ENCODE peak calls at places on chromosomes 12 and 14, in eight cellular contexts. Q, I, D, Y, M, C, T and K are unnamed samples.

GRCh38 chr14:58297412-58297761 is 968 bp upstream of the ARID4A start:
- DNase-seq in T (no peak), C (no peak), Y (no peak), Q (peak), D (no peak), I (peak), M (peak), K (no peak)

GRCh38 chr14:99884834-99885648 is 91.8 kb downstream of the EML1 start:
- DNase-seq in Y (no peak), I (peak), M (peak), Q (peak), D (no peak), C (peak), T (peak), K (no peak)

GRCh38 chr14:70416717-70417349 is at the start of gene SYNJ2BP:
- DNase-seq in M (peak), C (peak), I (peak), Q (peak), Y (peak), T (peak), D (peak), K (peak)

GRCh38 chr12:29882771-29883315 is 99.1 kb upstream of the TMTC1 start:
- DNase-seq in Y (no peak), D (no peak), Q (no peak), M (no peak), C (no peak), T (no peak), I (no peak), K (no peak)

GRCh38 chr14:46344327-46344937 is 307.1 kb downstream of the RPL10L start:
- DNase-seq in T (peak), C (peak), M (no peak), Y (peak), D (no peak), Q (peak), I (peak), K (no peak)

GRCh38 chr12:28512876-28513275 is 322.6 kb downstream of the CCDC91 start:
- DNase-seq in C (no peak), T (no peak), D (no peak), Q (no peak), Y (no peak), I (no peak), M (no peak), K (no peak)

GRCh38 chr14:63893701-63894458 is 41.1 kb downstream of the SYNE2 start:
- DNase-seq in Q (peak), I (peak), M (no peak), C (peak), D (no peak), Y (no peak), T (peak), K (no peak)

GRCh38 chr12:132486168-132486567 is 3.8 kb upstream of the FBRSL1 start:
- DNase-seq in T (no peak), M (no peak), I (no peak), C (no peak), Y (no peak), Q (no peak), D (no peak), K (no peak)

GRCh38 chr12:22981711-22982110 is 356.7 kb downstream of the ETNK1 start:
- DNase-seq in Y (no peak), C (peak), T (peak), M (no peak), Q (peak), D (no peak), I (peak), K (no peak)

GRCh38 chr14:50999726-51000125 is 55.4 kb upstream of the PYGL start:
- DNase-seq in Q (peak), T (no peak), Y (no peak), D (no peak), M (no peak), I (no peak), C (no peak), K (no peak)

GRCh38 chr12:75528272-75528671 is 16.9 kb upstream of the KRR1 start:
- DNase-seq in Q (no peak), Y (no peak), I (no peak), C (no peak), D (no peak), T (no peak), M (no peak), K (no peak)

GRCh38 chr14:103628221-103628683 is 759 bp upstream of the KLC1 start:
- DNase-seq in D (peak), C (peak), Y (peak), I (peak), T (peak), M (peak), Q (peak), K (peak)

GRCh38 chr12:56158926-56159461 is 835 bp downstream of the MYL6 start:
- DNase-seq in M (peak), Q (peak), T (peak), D (no peak), I (peak), C (peak), Y (peak), K (peak)

GRCh38 chr12:113980537-113981337 is 14.6 kb upstream of the RBM19 start:
- DNase-seq in C (peak), Y (peak), D (peak), Q (peak), M (peak), T (peak), I (peak), K (peak)

GRCh38 chr12:46465307-46465706 is 92.7 kb upstream of the SLC38A2 start:
- DNase-seq in T (no peak), M (no peak), C (no peak), I (no peak), D (no peak), Y (no peak), Q (no peak), K (no peak)

GRCh38 chr14:73238262-73238852 is 1.1 kb downstream of the PAPLN start:
- DNase-seq in I (peak), T (peak), Y (no peak), Q (peak), M (peak), D (no peak), C (peak), K (no peak)

GRCh38 chr12:119870462-119870861 is 6.7 kb downstream of the CIT start:
- DNase-seq in I (no peak), C (peak), D (no peak), T (no peak), M (no peak), Q (no peak), Y (no peak), K (no peak)

GRCh38 chr14:94142247-94142646 is 12.8 kb upstream of the IFI27L2 start:
- DNase-seq in Y (no peak), I (no peak), C (no peak), Q (no peak), D (no peak), M (no peak), T (no peak), K (no peak)

GRCh38 chr14:51087024-51087423 is 7.9 kb downstream of the TRIM9 start:
- DNase-seq in Y (no peak), Q (peak), M (peak), I (peak), T (no peak), C (no peak), D (no peak), K (no peak)

GRCh38 chr12:12839003-12839395 is 25.9 kb downstream of the DDX47 start:
- DNase-seq in I (no peak), T (no peak), D (no peak), M (no peak), Y (no peak), C (no peak), Q (no peak), K (peak)

GRCh38 chr12:115404761-115405470 is 720.9 kb upstream of the TBX3 start:
- DNase-seq in C (peak), Q (peak), I (peak), D (no peak), T (peak), M (no peak), Y (no peak), K (no peak)

GRCh38 chr12:112928978-112929377 is 9.3 kb upstream of the OAS3 start:
- DNase-seq in M (no peak), T (no peak), D (no peak), C (no peak), I (no peak), Y (no peak), Q (no peak), K (no peak)

GRCh38 chr12:116172224-116172849 is 105.2 kb downstream of the MED13L start:
- DNase-seq in D (no peak), C (no peak), Q (peak), T (peak), M (no peak), Y (no peak), I (no peak), K (peak)

GRCh38 chr12:56601503-56601902 is 28.6 kb downstream of the BAZ2A start:
- DNase-seq in M (peak), I (peak), D (peak), Q (no peak), Y (no peak), T (peak), C (no peak), K (peak)

GRCh38 chr12:71407732-71408131 is 31.9 kb upstream of the LGR5 start:
- DNase-seq in D (no peak), I (no peak), M (no peak), Q (no peak), T (no peak), C (no peak), Y (no peak), K (no peak)

GRCh38 chr12:114741940-114742339 is 58.0 kb upstream of the TBX3 start:
- DNase-seq in Y (no peak), C (no peak), T (no peak), I (no peak), M (no peak), Q (no peak), D (no peak), K (no peak)

GRCh38 chr12:31002999-31003398 is 70.7 kb upstream of the DDX11 start:
- DNase-seq in Y (no peak), T (no peak), D (no peak), M (no peak), Q (no peak), I (peak), C (peak), K (no peak)

GRCh38 chr12:106602071-106602470 is 19.3 kb downstream of the RFX4 start:
- DNase-seq in Q (no peak), M (no peak), D (no peak), I (no peak), Y (no peak), T (no peak), C (no peak), K (no peak)

GRCh38 chr14:77031680-77032482 is 3.4 kb upstream of the IRF2BPL start:
- DNase-seq in I (peak), Q (peak), D (no peak), T (peak), M (no peak), C (peak), Y (no peak), K (no peak)

GRCh38 chr12:14473707-14474287 is 93.9 kb downstream of the PLBD1 start:
- DNase-seq in C (peak), Y (no peak), T (peak), I (peak), Q (peak), D (no peak), M (no peak), K (peak)

GRCh38 chr14:104223101-104223809 is 84.9 kb downstream of the KIF26A start:
- DNase-seq in Y (no peak), C (no peak), I (no peak), D (no peak), T (no peak), M (no peak), Q (no peak), K (no peak)

GRCh38 chr14:99809376-99809775 is 16.2 kb downstream of the EML1 start:
- DNase-seq in Y (no peak), T (peak), Q (no peak), I (peak), C (peak), D (no peak), M (no peak), K (no peak)

GRCh38 chr12:90090929-90091651 is 382.5 kb upstream of the ATP2B1 start:
- DNase-seq in C (peak), Y (no peak), Q (peak), I (peak), T (peak), M (peak), D (no peak), K (no peak)

GRCh38 chr14:105466491-105467248 is 8.0 kb upstream of the CRIP2 start:
- DNase-seq in Q (no peak), Y (no peak), I (no peak), D (no peak), C (no peak), T (no peak), M (no peak), K (no peak)

GRCh38 chr12:72271741-72272661 is at the start of gene TRHDE:
- DNase-seq in Q (no peak), T (peak), M (no peak), Y (peak), I (peak), C (peak), D (no peak), K (no peak)

GRCh38 chr14:73057939-73058223 is 453 bp upstream of the RBM25 start:
- DNase-seq in C (no peak), T (no peak), D (no peak), Q (no peak), I (no peak), M (no peak), Y (no peak), K (no peak)

GRCh38 chr12:113846275-113846674 is 119.8 kb downstream of the RBM19 start:
- DNase-seq in C (no peak), M (no peak), T (no peak), Q (no peak), D (no peak), I (no peak), Y (no peak), K (no peak)